ENCODE peak calls at places on chromosomes 7 and 10, in ten cellular contexts. C is astrocyte of the spinal cord; A is activated T-helper 1 cell treated with anti-CD3 and anti-CD28 coated beads, Interleukin-2, amount 50 U/mL, for 16 hours; F is naive thymus-derived CD8-positive, alpha-beta T cell; J is epithelial cell of esophagus; K is GM12865; T is NCI-H1105; Q is heart right ventricle; Z is SK-N-DZ; L is LoVo. I is an unnamed sample.

GRCh38 chr7:100198266-100198665 is 20.5 kb downstream of the STAG3 start:
- DNase-seq in Z (no peak), T (no peak), L (no peak), Q (no peak), A (no peak), K (no peak), F (no peak), C (no peak), J (no peak), I (no peak)

GRCh38 chr10:7787150-7787856 is 490 bp downstream of the KIN start:
- DNase-seq in F (no peak), K (peak), J (peak), A (no peak), Q (no peak), T (no peak), C (peak), L (peak), Z (no peak), I (no peak)

GRCh38 chr10:80411267-80411668 is 2.9 kb downstream of the PRXL2A start:
- DNase-seq in T (no peak), F (no peak), J (no peak), L (no peak), Q (no peak), C (no peak), Z (no peak), K (no peak), A (no peak), I (peak)

GRCh38 chr10:3763035-3763456 is 22.0 kb downstream of the KLF6 start:
- DNase-seq in T (no peak), F (no peak), Q (no peak), J (peak), C (peak), A (no peak), Z (no peak), K (no peak), L (peak), I (peak)

GRCh38 chr7:30116771-30117170 is 18.0 kb upstream of the MTURN start:
- DNase-seq in C (no peak), L (no peak), A (no peak), F (no peak), Q (peak), K (no peak), J (no peak), T (no peak), Z (no peak), I (peak)

GRCh38 chr10:50351483-50352146 is 100.3 kb upstream of the ASAH2 start:
- DNase-seq in A (no peak), L (no peak), T (no peak), F (no peak), K (no peak), Z (no peak), C (no peak), J (no peak), Q (no peak), I (no peak)

GRCh38 chr7:121102619-121103018 is 114.1 kb downstream of the CPED1 start:
- DNase-seq in Z (no peak), J (peak), T (no peak), Q (no peak), F (no peak), C (no peak), K (no peak), A (no peak), L (no peak), I (peak)

GRCh38 chr10:10794776-10795175 is 222.9 kb upstream of the CELF2 start:
- DNase-seq in J (peak), F (no peak), L (peak), Z (no peak), Q (no peak), C (peak), T (no peak), A (no peak), K (no peak), I (peak)

GRCh38 chr7:47401571-47402570 is 180.0 kb downstream of the TNS3 start:
- DNase-seq in Z (no peak), C (no peak), L (no peak), F (no peak), K (no peak), J (no peak), T (no peak), A (no peak), Q (no peak), I (no peak)

GRCh38 chr10:33252324-33252723 is 82.1 kb downstream of the NRP1 start:
- DNase-seq in A (no peak), Q (no peak), F (no peak), K (no peak), J (no peak), T (no peak), L (no peak), Z (no peak), C (no peak), I (no peak)

GRCh38 chr7:23474098-23474828 is 4.0 kb upstream of the IGF2BP3 start:
- DNase-seq in T (peak), Z (peak), Q (no peak), L (peak), J (peak), A (no peak), F (peak), K (peak), C (peak), I (peak)

GRCh38 chr7:105014725-105015630 is 973 bp downstream of the KMT2E start:
- DNase-seq in F (peak), A (peak), Q (peak), T (peak), C (peak), Z (peak), L (peak), K (peak), J (peak), I (peak)

GRCh38 chr10:125134916-125135770 is 25.2 kb downstream of the CTBP2 start:
- DNase-seq in T (no peak), Z (no peak), J (no peak), A (no peak), L (no peak), Q (no peak), K (no peak), C (no peak), F (no peak), I (no peak)

GRCh38 chr10:119412831-119413737 is 129.4 kb downstream of the RGS10 start:
- DNase-seq in L (no peak), J (no peak), F (no peak), A (no peak), K (no peak), Q (no peak), C (peak), T (no peak), Z (peak), I (peak)

GRCh38 chr10:8072211-8072610 is 17.7 kb downstream of the GATA3 start:
- DNase-seq in C (no peak), T (no peak), J (no peak), K (no peak), F (no peak), A (no peak), Z (no peak), L (no peak), Q (no peak), I (no peak)

GRCh38 chr7:42023216-42023724 is 213.7 kb downstream of the GLI3 start:
- DNase-seq in K (no peak), Q (no peak), F (no peak), A (no peak), T (no peak), L (no peak), C (no peak), Z (no peak), J (no peak), I (peak)

GRCh38 chr7:128063025-128063560 is 31.9 kb upstream of the LRRC4 start:
- DNase-seq in T (no peak), J (no peak), Q (no peak), Z (no peak), F (no peak), C (no peak), A (no peak), K (no peak), L (no peak), I (no peak)

GRCh38 chr10:14926061-14926470 is 27.8 kb downstream of the DCLRE1C start:
- DNase-seq in Z (no peak), C (no peak), T (no peak), K (peak), L (no peak), Q (no peak), F (no peak), A (no peak), J (peak), I (no peak)

GRCh38 chr10:12350167-12350872 is 973 bp downstream of the CAMK1D start:
- DNase-seq in L (peak), T (no peak), Q (peak), J (peak), A (peak), K (peak), C (peak), Z (peak), F (peak), I (peak)

GRCh38 chr7:112280267-112280666 is 73.8 kb downstream of the ZNF277 start:
- DNase-seq in C (no peak), A (no peak), Z (no peak), L (no peak), F (no peak), T (no peak), K (no peak), J (no peak), Q (no peak), I (no peak)

GRCh38 chr7:157483515-157483914 is 146.7 kb downstream of the DNAJB6 start:
- DNase-seq in K (no peak), Q (no peak), L (no peak), F (no peak), Z (no peak), T (no peak), A (no peak), J (no peak), C (no peak), I (no peak)

I was measured in islet precursor cell.